ENCODE peak calls at places on chromosomes 3 and 15, in four cellular contexts. B is CD8-positive, alpha-beta T cell; P is hepatocyte; Q is endodermal cell. O is an unnamed sample. For H3K36me3 and H3K4me1, the result is how much of the 10 kb centered on the place peaks cover.

GRCh38 chr15:60479711-60480110 is 769 bp upstream of the ICE2 start:
- DNase-seq in B (no peak), P (no peak), Q (no peak), O (no peak)

GRCh38 chr15:43988900-43989299 is 162.1 kb downstream of the WDR76 start:
- DNase-seq in B (no peak), P (no peak), Q (no peak), O (no peak)

GRCh38 chr3:133633439-133633838 is 28.3 kb downstream of the TOPBP1 start:
- DNase-seq in B (no peak), P (peak), Q (no peak), O (no peak)

GRCh38 chr15:75065467-75065850 is 42.1 kb downstream of the PPCDC start:
- DNase-seq in B (no peak), P (peak), Q (no peak), O (no peak)

GRCh38 chr3:62065985-62066693 is 307.2 kb downstream of the FEZF2 start:
- DNase-seq in B (no peak), P (peak), Q (no peak), O (no peak)

GRCh38 chr3:107461721-107462120 is 61.0 kb upstream of the BBX start:
- DNase-seq in B (no peak), P (no peak), Q (no peak), O (no peak)

GRCh38 chr3:138367912-138368311 is 19.5 kb downstream of the MRAS start:
- DNase-seq in B (no peak), P (no peak), Q (no peak), O (no peak)

GRCh38 chr15:92780816-92781215 is 119.3 kb upstream of the CHD2 start:
- DNase-seq in B (no peak), P (no peak), Q (no peak), O (no peak)

GRCh38 chr15:98899266-98900021 is 108.1 kb downstream of the PGPEP1L start:
- DNase-seq in B (no peak), P (no peak), Q (no peak), O (no peak)

GRCh38 chr15:90829942-90830440 is 38.4 kb upstream of the FURIN start:
- DNase-seq in B (peak), P (no peak), Q (no peak), O (no peak)

GRCh38 chr3:148062590-148062989 is 635.1 kb upstream of the AGTR1 start:
- DNase-seq in B (no peak), P (no peak), Q (no peak), O (no peak)

GRCh38 chr15:73865379-73865778 is 8.0 kb upstream of the TBC1D21 start:
- DNase-seq in B (no peak), P (no peak), Q (no peak), O (no peak)

GRCh38 chr3:108159865-108160264 is 62.4 kb downstream of the IFT57 start:
- DNase-seq in B (no peak), P (no peak), Q (no peak), O (no peak)

GRCh38 chr15:48493084-48493762 is 152.3 kb downstream of the FBN1 start:
- DNase-seq in B (no peak), P (no peak), Q (no peak), O (no peak)

GRCh38 chr15:88376574-88377174 is 90.5 kb downstream of the MRPL46 start:
- DNase-seq in B (no peak), P (no peak), Q (no peak), O (no peak)

GRCh38 chr3:185332026-185332735 is 30.8 kb upstream of the MAP3K13 start:
- DNase-seq in B (no peak), P (no peak), Q (no peak), O (no peak)

GRCh38 chr3:23600178-23600577 is 205.6 kb upstream of the UBE2E1 start:
- DNase-seq in B (no peak), P (no peak), Q (no peak), O (no peak)

GRCh38 chr15:78047631-78048409 is 29.7 kb downstream of the TBC1D2B start:
- DNase-seq in B (peak), P (peak), Q (peak), O (no peak)

GRCh38 chr3:38649500-38650247 is at the start of gene SCN5A:
- DNase-seq in B (peak), P (peak), Q (peak), O (peak)

DNA sequence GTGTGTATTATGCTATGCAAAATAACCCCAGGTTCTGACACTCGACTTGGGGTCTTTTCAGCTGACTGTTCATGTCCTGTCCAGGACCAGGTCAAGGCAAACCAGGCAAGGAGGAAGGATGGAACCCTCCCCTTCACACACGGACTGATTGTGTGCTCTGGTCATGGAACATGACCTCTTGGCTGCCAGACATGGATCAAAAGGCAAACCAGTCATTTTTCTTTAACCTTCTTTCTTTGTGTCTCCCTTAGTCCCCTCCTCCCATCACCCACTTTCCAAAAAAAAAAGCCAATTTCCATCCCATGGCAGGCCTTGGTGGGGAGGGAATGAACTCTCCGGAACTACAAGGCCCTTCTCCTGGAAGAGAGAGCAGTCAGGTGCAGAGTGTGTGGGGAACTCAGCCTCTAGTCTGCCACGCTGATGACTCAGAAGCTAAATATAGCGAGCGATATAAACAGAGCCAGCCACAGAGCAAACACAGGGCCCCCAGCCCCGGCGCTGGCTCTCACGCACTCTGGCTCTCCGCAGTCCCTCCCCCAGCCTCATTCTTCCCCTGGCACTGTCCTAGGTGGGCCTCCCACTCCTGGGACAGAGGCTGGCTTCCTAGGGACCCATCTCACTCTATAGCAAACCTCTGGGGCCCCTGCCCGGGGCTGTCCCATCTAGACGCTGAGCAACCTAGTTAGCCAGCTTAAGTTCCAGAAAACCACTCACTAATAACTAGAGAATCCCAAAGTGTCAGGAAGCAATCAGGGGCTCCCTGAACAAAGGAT is 10.0 kb downstream of the BMF start:
- DNase-seq in B (peak), P (peak), Q (peak), O (peak)
- H3K4me3 ChIP-seq in B (no peak), P (no peak), Q (peak), O (no peak)

DNA sequence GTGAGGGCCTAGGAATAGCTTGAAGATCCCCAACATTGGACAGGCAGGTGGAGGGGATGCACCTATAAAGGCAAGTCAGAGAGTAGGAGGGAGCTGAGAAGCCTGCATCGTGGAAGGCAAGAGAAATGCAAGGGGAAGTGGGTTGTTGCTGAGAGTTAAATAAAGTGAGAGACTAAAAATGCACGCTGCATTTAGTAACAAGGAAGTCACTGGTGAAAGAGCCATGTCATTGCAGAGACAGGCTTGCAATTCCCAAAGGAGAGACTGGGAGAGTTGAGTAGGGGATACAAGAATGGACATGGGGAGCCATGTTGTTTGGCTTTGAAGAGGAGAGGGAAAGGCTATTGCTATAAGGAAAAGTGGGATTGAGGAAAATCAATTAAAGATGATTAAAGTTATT is 77.0 kb upstream of the HEG1 start:
- DNase-seq in B (no peak), P (no peak), Q (no peak), O (no peak)
- H3K36me3 ChIP-seq in B (under half), P (under half), Q (under half), O (under half)

GRCh38 chr3:136938334-136938733 is 19.4 kb upstream of the IL20RB start:
- DNase-seq in B (no peak), P (no peak), Q (no peak), O (no peak)
- H3K4me1 ChIP-seq in B (under half), P (under half), Q (under half), O (under half)

GRCh38 chr3:187788984-187789857 is 44.0 kb upstream of the BCL6 start:
- DNase-seq in B (no peak), P (no peak), Q (no peak), O (no peak)
- H3K4me3 ChIP-seq in B (no peak), P (no peak), Q (no peak), O (no peak)

DNA sequence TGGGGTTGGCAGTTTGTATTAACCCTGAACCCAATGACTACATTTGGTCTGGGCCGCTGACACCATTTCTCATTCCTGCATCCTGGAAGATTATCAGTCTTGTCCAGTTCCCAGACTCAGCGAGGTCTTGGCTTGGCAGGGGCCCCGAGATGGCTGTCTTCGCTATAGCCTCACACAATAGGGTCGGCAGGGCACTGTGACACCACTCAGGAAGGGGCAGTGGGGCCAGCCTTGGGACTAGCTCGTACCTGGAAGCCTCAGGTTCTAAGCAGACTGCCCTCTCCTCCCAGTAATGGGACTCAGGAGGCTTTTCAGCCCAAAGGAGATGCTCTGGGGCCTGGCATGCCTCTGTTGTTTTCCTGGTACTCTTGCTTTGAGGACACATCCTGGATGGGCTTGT is 9.1 kb downstream of the TEX264 start:
- DNase-seq in B (no peak), P (no peak), Q (no peak), O (no peak)
- H3K36me3 ChIP-seq in B (under half), P (under half), Q (under half), O (under half)

DNA sequence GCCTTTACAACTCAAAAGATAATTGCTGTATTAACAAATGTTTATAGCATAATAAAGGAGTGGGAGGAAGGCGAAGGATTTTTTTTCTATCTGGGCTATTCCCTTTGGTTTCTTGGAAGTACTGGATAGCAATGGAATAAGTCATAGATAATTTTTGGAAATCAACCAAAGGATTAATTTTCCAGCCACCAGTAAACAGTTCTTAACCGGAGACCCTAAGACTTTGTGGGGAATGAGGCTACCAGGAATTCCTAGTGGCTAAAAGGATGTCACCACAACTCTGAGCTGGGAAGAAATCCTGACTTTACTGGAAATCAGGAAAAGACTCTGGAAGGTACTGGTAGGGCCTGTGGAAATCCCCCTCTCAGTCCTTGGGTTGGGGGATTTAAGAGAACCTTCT is 138.4 kb upstream of the RARB start:
- DNase-seq in B (no peak), P (no peak), Q (no peak), O (no peak)
- H3K4me1 ChIP-seq in B (under half), P (under half), Q (under half), O (under half)